ENCODE peak calls at places on chromosomes 7 and 10, in seven cellular contexts. Q is PC-9; G is Karpas-422; N is fibroblast of mammary gland; O is transverse colon; B is Jurkat, Clone E6-1; S is testis. Y is an unnamed sample.

GRCh38 chr7:2572101-2572842 is 13.5 kb downstream of the IQCE start:
- DNase-seq in S (no peak), G (no peak), O (no peak), Q (no peak), B (no peak), N (peak; percentile 78), Y (peak; percentile 93)

GRCh38 chr10:8079126-8079525 is 24.6 kb downstream of the GATA3 start:
- DNase-seq in Q (no peak), G (no peak), N (no peak), B (no peak), S (no peak), O (no peak), Y (no peak)

GRCh38 chr10:12927896-12928295 is 73.6 kb downstream of the CCDC3 start:
- DNase-seq in Q (no peak), O (no peak), G (no peak), B (no peak), S (no peak), N (no peak), Y (no peak)

GRCh38 chr10:131743190-131744151 is 157.3 kb upstream of the PPP2R2D start:
- DNase-seq in G (no peak), O (no peak), S (no peak), Q (no peak), N (no peak), B (peak; percentile 42), Y (no peak)

GRCh38 chr7:6163402-6163801 is 109.0 kb downstream of the CYTH3 start:
- DNase-seq in S (no peak), G (no peak), Q (no peak), N (no peak), O (no peak), B (no peak), Y (peak; percentile 66)

GRCh38 chr7:84912993-84913635 is 273.7 kb downstream of the SEMA3D start:
- DNase-seq in G (no peak), S (no peak), Q (no peak), O (no peak), B (no peak), N (peak; percentile 8), Y (no peak)

GRCh38 chr10:72171175-72171630 is 44.6 kb upstream of the ANAPC16 start:
- DNase-seq in O (peak; percentile 66), S (no peak), N (peak; percentile 75), B (no peak), Q (peak; percentile 100), G (no peak), Y (peak; percentile 62)

GRCh38 chr7:110090113-110090820 is 1000.7 kb upstream of the LRRN3 start:
- DNase-seq in Q (no peak), G (peak; percentile 58), N (peak; percentile 2), O (no peak), S (peak; percentile 34), B (peak; percentile 25), Y (no peak)

GRCh38 chr7:155992538-155992937 is 180.3 kb upstream of the SHH start:
- DNase-seq in Q (no peak), N (no peak), G (no peak), B (no peak), O (no peak), S (no peak), Y (no peak)

GRCh38 chr10:123274513-123275182 is 120.4 kb downstream of the BUB3 start:
- DNase-seq in B (no peak), Q (no peak), O (no peak), G (no peak), N (no peak), S (no peak), Y (no peak)

GRCh38 chr10:3480281-3480999 is 304.6 kb downstream of the KLF6 start:
- DNase-seq in Q (no peak), O (no peak), B (no peak), S (no peak), G (no peak), N (no peak), Y (no peak)

GRCh38 chr7:17005277-17005676 is 123.5 kb upstream of the AGR3 start:
- DNase-seq in O (no peak), B (no peak), G (no peak), Q (no peak), S (no peak), N (no peak), Y (no peak)

GRCh38 chr10:52252322-52252721 is 61.8 kb upstream of the DKK1 start:
- DNase-seq in G (no peak), Q (no peak), O (no peak), B (no peak), S (no peak), N (no peak), Y (no peak)

GRCh38 chr10:129945941-129946760 is 17.9 kb downstream of the EBF3 start:
- DNase-seq in O (no peak), Q (no peak), S (no peak), B (no peak), G (no peak), N (peak; percentile 64), Y (peak; percentile 92)

GRCh38 chr7:101165958-101166602 is 711 bp upstream of the VGF start:
- DNase-seq in Q (no peak), N (no peak), O (no peak), B (no peak), S (no peak), G (no peak), Y (peak; percentile 38)

GRCh38 chr10:14386202-14386593 is 55.5 kb upstream of the FRMD4A start:
- DNase-seq in S (no peak), B (no peak), G (no peak), O (no peak), Q (peak; percentile 73), N (peak; percentile 73), Y (peak; percentile 88)

GRCh38 chr7:3067193-3067592 is 23.5 kb upstream of the CARD11 start:
- DNase-seq in G (no peak), N (no peak), B (no peak), S (no peak), Q (no peak), O (no peak), Y (no peak)

GRCh38 chr7:124452176-124452575 is 313.4 kb downstream of the GPR37 start:
- DNase-seq in G (no peak), N (no peak), S (no peak), Q (no peak), O (no peak), B (no peak), Y (no peak)

GRCh38 chr7:40500209-40500608 is 365.4 kb downstream of the SUGCT start:
- DNase-seq in S (no peak), N (no peak), G (no peak), Q (no peak), O (no peak), B (no peak), Y (no peak)

GRCh38 chr7:64871761-64872160 is 31.3 kb upstream of the ZNF273 start:
- DNase-seq in O (no peak), G (no peak), N (no peak), B (no peak), Q (no peak), S (no peak), Y (no peak)

GRCh38 chr7:113698556-113699220 is 220.1 kb downstream of the PPP1R3A start:
- DNase-seq in Q (no peak), S (peak; percentile 25), O (no peak), N (peak; percentile 36), B (peak; percentile 17), G (peak; percentile 70), Y (no peak)

GRCh38 chr7:40763319-40764287 is 628.8 kb downstream of the SUGCT start:
- DNase-seq in O (no peak), Q (no peak), G (peak; percentile 46), S (no peak), B (no peak), N (peak; percentile 14), Y (peak; percentile 39)

GRCh38 chr10:36840793-36841192 is 284.6 kb upstream of the ANKRD30A start:
- DNase-seq in N (peak; percentile 24), G (no peak), B (no peak), Q (no peak), S (no peak), O (no peak), Y (no peak)

GRCh38 chr10:7866191-7866590 is 47.9 kb downstream of the TAF3 start:
- DNase-seq in N (no peak), G (no peak), B (no peak), O (no peak), S (no peak), Q (no peak), Y (no peak)

GRCh38 chr7:130926021-130926691 is 192.1 kb upstream of the KLF14 start:
- DNase-seq in B (no peak), G (no peak), S (no peak), O (no peak), N (no peak), Q (no peak), Y (no peak)

GRCh38 chr10:87763086-87763861 is 54.8 kb downstream of the ATAD1 start:
- DNase-seq in G (no peak), N (no peak), B (no peak), O (no peak), S (no peak), Q (no peak), Y (no peak)
- H3K4me3 ChIP-seq in G (no peak overlapping the region), N (no peak overlapping the region), B (no peak overlapping the region), O (no peak overlapping the region), S (no peak overlapping the region), Q (no peak overlapping the region), Y (no peak overlapping the region)

GRCh38 chr7:83469076-83469475 is 179.9 kb downstream of the SEMA3E start:
- DNase-seq in G (no peak), B (no peak), N (peak; percentile 67), Q (peak; percentile 57), O (no peak), S (no peak), Y (peak; percentile 73)

GRCh38 chr7:83469491-83469890 is 179.4 kb downstream of the SEMA3E start:
- DNase-seq in N (peak; percentile 13), B (no peak), S (no peak), G (no peak), O (no peak), Q (no peak), Y (no peak)

GRCh38 chr7:83466956-83467355 is 182.0 kb downstream of the SEMA3E start:
- DNase-seq in G (no peak), Q (no peak), N (no peak), S (no peak), B (no peak), O (no peak), Y (no peak)

GRCh38 chr7:83467493-83467892 is 181.4 kb downstream of the SEMA3E start:
- DNase-seq in N (no peak), B (no peak), G (no peak), Q (no peak), S (no peak), O (no peak), Y (no peak)

GRCh38 chr7:83468251-83468739 is 180.6 kb downstream of the SEMA3E start:
- DNase-seq in N (peak; percentile 99), O (peak; percentile 48), S (peak; percentile 80), B (peak; percentile 8), Q (peak; percentile 97), G (no peak), Y (peak; percentile 68)
- H3K4me3 ChIP-seq in N (peak overlapping the region; percentile 16), O (no peak overlapping the region), S (no peak overlapping the region), B (no peak overlapping the region), Q (no peak overlapping the region), G (no peak overlapping the region), Y (peak overlapping the region; percentile 46)

GRCh38 chr7:27181795-27182275 is 3.2 kb downstream of the HOXA11 start:
- DNase-seq in N (no peak), Q (no peak), S (no peak), G (no peak), O (peak; percentile 19), B (no peak), Y (peak; percentile 93)
- H3K4me3 ChIP-seq in N (no peak overlapping the region), Q (no peak overlapping the region), S (no peak overlapping the region), G (no peak overlapping the region), O (peak overlapping the region; percentile 68), B (no peak overlapping the region), Y (peak overlapping the region; percentile 92)

DNA sequence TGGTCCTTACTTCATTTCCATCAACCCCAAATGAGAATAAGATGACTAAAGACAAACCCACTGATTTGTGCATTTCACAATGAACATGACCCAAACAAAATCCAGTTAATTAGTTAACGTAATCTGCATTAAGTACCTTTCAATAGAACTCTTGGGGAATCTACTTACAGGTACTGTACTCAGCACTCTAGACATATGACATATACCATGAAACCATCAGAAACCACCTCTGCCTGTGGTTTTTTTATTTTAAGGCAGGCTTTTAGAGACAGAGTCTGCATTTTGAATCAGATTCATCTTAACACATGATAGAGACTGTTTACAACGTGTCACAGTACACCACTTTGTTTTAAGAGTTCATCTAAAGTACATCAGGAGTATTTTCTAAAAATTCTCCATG is 168.4 kb downstream of the BTAF1 start:
- DNase-seq in Q (no peak), G (no peak), B (no peak), O (no peak), S (no peak), N (no peak), Y (no peak)
- H3K4me3 ChIP-seq in Q (no peak overlapping the region), G (no peak overlapping the region), B (no peak overlapping the region), O (no peak overlapping the region), S (no peak overlapping the region), N (no peak overlapping the region), Y (no peak overlapping the region)

Y was measured in osteoblast.